ENCODE peak calls at places on chromosomes 5 and 9, in eight cellular contexts. E is nephron progenitor cell, N is IMR-90, Y is WTC11, R is endothelial cell, V is GM12864, L is breast epithelium, X is psoas muscle. D is an unnamed sample.

GRCh38 chr9:87792831-87793288 is 66.9 kb downstream of the CTSL start:
- DNase-seq in E (no peak), N (peak), Y (no peak), R (no peak), V (peak), L (no peak), X (peak), D (no peak)

GRCh38 chr5:159786901-159787691 is 129.2 kb upstream of the ADRA1B start:
- DNase-seq in E (no peak), N (peak), Y (no peak), R (no peak), V (no peak), L (no peak), X (peak), D (no peak)

GRCh38 chr5:68725905-68726683 is 367.7 kb upstream of the SLC30A5 start:
- DNase-seq in E (no peak), N (no peak), Y (no peak), R (no peak), V (no peak), L (no peak), X (no peak), D (no peak)

GRCh38 chr5:80837679-80838078 is 122.5 kb upstream of the RASGRF2 start:
- DNase-seq in E (no peak), N (no peak), Y (no peak), R (no peak), V (peak), L (no peak), X (no peak), D (no peak)

GRCh38 chr9:75653750-75654149 is 236.7 kb upstream of the PCSK5 start:
- DNase-seq in E (no peak), N (no peak), Y (no peak), R (no peak), V (no peak), L (no peak), X (no peak), D (no peak)

GRCh38 chr5:58751222-58751621 is 168.3 kb downstream of the RAB3C start:
- DNase-seq in E (no peak), N (peak), Y (no peak), R (no peak), V (no peak), L (no peak), X (no peak), D (no peak)

GRCh38 chr9:91180240-91180929 is 181.3 kb downstream of the AUH start:
- DNase-seq in E (no peak), N (no peak), Y (no peak), R (no peak), V (no peak), L (no peak), X (no peak), D (peak)

GRCh38 chr5:58012103-58012502 is 447.8 kb downstream of the PLK2 start:
- DNase-seq in E (no peak), N (peak), Y (no peak), R (no peak), V (no peak), L (no peak), X (no peak), D (no peak)

GRCh38 chr5:14920121-14920520 is 48.5 kb upstream of the ANKH start:
- DNase-seq in E (no peak), N (peak), Y (no peak), R (no peak), V (no peak), L (no peak), X (no peak), D (no peak)

GRCh38 chr5:128644863-128645262 is 106.8 kb upstream of the FBN2 start:
- DNase-seq in E (no peak), N (peak), Y (no peak), R (no peak), V (no peak), L (no peak), X (no peak), D (no peak)

GRCh38 chr5:142003266-142003800 is 9.5 kb downstream of the GNPDA1 start:
- DNase-seq in E (no peak), N (no peak), Y (no peak), R (no peak), V (no peak), L (no peak), X (no peak), D (no peak)

GRCh38 chr5:128536229-128536860 is 1.7 kb downstream of the FBN2 start:
- DNase-seq in E (peak), N (peak), Y (peak), R (peak), V (no peak), L (no peak), X (no peak), D (no peak)

GRCh38 chr5:45098483-45098882 is 289.7 kb downstream of the MRPS30 start:
- DNase-seq in E (no peak), N (no peak), Y (no peak), R (no peak), V (no peak), L (no peak), X (no peak), D (no peak)

GRCh38 chr9:124045076-124045829 is 33.7 kb downstream of the LHX2 start:
- DNase-seq in E (peak), N (peak), Y (peak), R (peak), V (no peak), L (no peak), X (peak), D (no peak)

GRCh38 chr5:87076931-87077330 is 190.8 kb upstream of the RASA1 start:
- DNase-seq in E (no peak), N (peak), Y (no peak), R (no peak), V (no peak), L (no peak), X (no peak), D (no peak)

GRCh38 chr5:179872356-179873160 is 13.9 kb upstream of the MRNIP start:
- DNase-seq in E (no peak), N (no peak), Y (no peak), R (no peak), V (no peak), L (no peak), X (no peak), D (no peak)

GRCh38 chr9:12884736-12885395 is 110.0 kb downstream of the LURAP1L start:
- DNase-seq in E (no peak), N (peak), Y (no peak), R (no peak), V (no peak), L (no peak), X (no peak), D (no peak)

GRCh38 chr9:98995059-98995665 is 51.5 kb downstream of the COL15A1 start:
- DNase-seq in E (no peak), N (no peak), Y (no peak), R (no peak), V (no peak), L (no peak), X (peak), D (peak)

GRCh38 chr5:95927927-95928723 is 33.5 kb downstream of the ELL2 start:
- DNase-seq in E (no peak), N (peak), Y (no peak), R (no peak), V (peak), L (no peak), X (no peak), D (no peak)

GRCh38 chr9:22649384-22649783 is 202.8 kb downstream of the DMRTA1 start:
- DNase-seq in E (no peak), N (peak), Y (no peak), R (no peak), V (no peak), L (no peak), X (no peak), D (no peak)

GRCh38 chr5:178213748-178214151 is 9.4 kb downstream of the HNRNPAB start:
- DNase-seq in E (no peak), N (no peak), Y (no peak), R (no peak), V (no peak), L (no peak), X (no peak), D (no peak)

GRCh38 chr9:133168432-133168831 is 4.7 kb upstream of the GBGT1 start:
- DNase-seq in E (no peak), N (no peak), Y (no peak), R (no peak), V (no peak), L (no peak), X (no peak), D (no peak)

GRCh38 chr5:60477849-60478248 is 222.1 kb downstream of the DEPDC1B start:
- DNase-seq in E (no peak), N (no peak), Y (no peak), R (no peak), V (no peak), L (no peak), X (no peak), D (no peak)

GRCh38 chr9:121650220-121651013 is 1.0 kb upstream of the DAB2IP start:
- DNase-seq in E (peak), N (peak), Y (peak), R (peak), V (no peak), L (no peak), X (peak), D (peak)

GRCh38 chr5:68432682-68433081 is 217.1 kb downstream of the PIK3R1 start:
- DNase-seq in E (no peak), N (no peak), Y (no peak), R (no peak), V (no peak), L (no peak), X (no peak), D (no peak)

GRCh38 chr5:17838506-17838905 is 204.2 kb downstream of the TAF11L14 start:
- DNase-seq in E (no peak), N (no peak), Y (no peak), R (no peak), V (no peak), L (no peak), X (no peak), D (no peak)

GRCh38 chr9:128575469-128575868 is 23.1 kb downstream of the SPTAN1 start:
- DNase-seq in E (no peak), N (no peak), Y (no peak), R (no peak), V (no peak), L (no peak), X (no peak), D (no peak)

GRCh38 chr5:35971186-35971877 is 19.9 kb downstream of the UGT3A1 start:
- DNase-seq in E (no peak), N (no peak), Y (no peak), R (no peak), V (no peak), L (no peak), X (no peak), D (no peak)

GRCh38 chr9:136200424-136200823 is 4.5 kb downstream of the LHX3 start:
- DNase-seq in E (no peak), N (no peak), Y (no peak), R (no peak), V (no peak), L (no peak), X (no peak), D (no peak)

GRCh38 chr5:154159343-154159742 is 31.2 kb upstream of the GALNT10 start:
- DNase-seq in E (no peak), N (peak), Y (no peak), R (no peak), V (no peak), L (no peak), X (no peak), D (no peak)

GRCh38 chr9:130692365-130692764 is 1.2 kb upstream of the EXOSC2 start:
- DNase-seq in E (peak), N (no peak), Y (peak), R (peak), V (no peak), L (no peak), X (peak), D (no peak)
- TF ChIP-seq CTCF in E (peak), N (peak), Y (peak), R (peak), V (no peak), L (no peak), X (no peak), D (peak)

GRCh38 chr5:126808619-126809018 is 31.7 kb downstream of the LMNB1 start:
- DNase-seq in E (no peak), N (peak), Y (no peak), R (no peak), V (no peak), L (no peak), X (no peak), D (no peak)
- TF ChIP-seq CTCF in E (peak), N (peak), Y (no peak), R (peak), V (peak), L (peak), X (peak), D (peak)

DNA sequence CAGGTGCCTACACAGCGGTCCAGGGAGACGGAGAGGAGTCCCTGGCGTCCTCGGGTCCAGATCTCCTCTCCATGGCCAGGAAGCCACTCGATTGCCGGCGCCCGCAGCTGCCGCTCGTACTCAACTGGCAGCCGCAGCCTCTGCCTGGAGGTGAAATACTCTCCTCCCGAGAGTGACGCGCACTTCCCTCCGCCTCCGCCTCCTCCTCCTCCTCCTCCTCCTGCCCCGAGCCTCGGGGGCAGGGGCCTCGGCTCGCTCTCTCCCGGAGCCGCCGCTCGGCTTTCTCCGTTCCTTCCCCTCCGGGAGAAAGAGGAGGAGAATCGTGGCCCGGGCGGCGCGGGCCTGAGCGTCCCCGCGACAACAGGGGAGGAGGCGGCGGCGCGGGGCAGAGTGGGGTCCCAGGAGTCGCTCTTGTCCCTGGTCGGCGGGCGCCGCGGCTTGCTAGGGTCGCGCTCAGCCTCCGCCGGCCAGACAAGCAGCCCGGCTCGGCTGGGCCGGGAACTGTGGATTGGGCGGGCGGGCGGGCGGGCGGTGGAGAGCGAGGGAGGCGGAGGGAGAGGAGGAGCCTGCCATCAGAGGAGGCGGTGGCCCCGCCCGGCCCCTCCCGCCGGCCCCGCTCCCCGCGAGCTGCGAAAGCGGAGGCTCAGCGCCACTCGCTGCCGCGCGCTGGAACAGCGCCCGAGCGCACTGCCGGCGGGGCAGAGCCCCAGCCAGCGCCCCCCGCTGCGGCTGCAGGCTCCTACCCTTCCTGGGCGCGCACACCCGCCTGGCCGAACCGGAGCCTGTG is at the start of gene CEMIP2:
- DNase-seq in E (peak), N (peak), Y (peak), R (peak), V (no peak), L (peak), X (peak), D (peak)
- TF ChIP-seq CTCF in E (peak), N (peak), Y (no peak), R (no peak), V (peak), L (no peak), X (no peak), D (peak)

GRCh38 chr9:14080940-14081621 is 232.9 kb downstream of the NFIB start:
- DNase-seq in E (no peak), N (peak), Y (no peak), R (no peak), V (no peak), L (no peak), X (no peak), D (no peak)
- TF ChIP-seq CTCF in E (no peak), N (no peak), Y (no peak), R (no peak), V (no peak), L (no peak), X (no peak), D (no peak)

GRCh38 chr9:116495725-116496124 is 191.4 kb upstream of the TRIM32 start:
- DNase-seq in E (no peak), N (no peak), Y (no peak), R (no peak), V (no peak), L (no peak), X (no peak), D (no peak)
- TF ChIP-seq CTCF in E (no peak), N (no peak), Y (no peak), R (no peak), V (no peak), L (no peak), X (no peak), D (no peak)

GRCh38 chr9:37215456-37216229 is 95.3 kb downstream of the ZCCHC7 start:
- DNase-seq in E (no peak), N (peak), Y (no peak), R (no peak), V (no peak), L (no peak), X (no peak), D (no peak)

GRCh38 chr9:37206121-37206620 is 85.8 kb downstream of the ZCCHC7 start:
- DNase-seq in E (no peak), N (no peak), Y (no peak), R (no peak), V (no peak), L (no peak), X (no peak), D (no peak)

GRCh38 chr9:37210737-37211523 is 90.6 kb downstream of the ZCCHC7 start:
- DNase-seq in E (no peak), N (peak), Y (no peak), R (no peak), V (no peak), L (no peak), X (no peak), D (no peak)

GRCh38 chr9:37212435-37212834 is 92.1 kb downstream of the ZCCHC7 start:
- DNase-seq in E (no peak), N (no peak), Y (no peak), R (no peak), V (no peak), L (no peak), X (no peak), D (no peak)

GRCh38 chr9:37209431-37210386 is 89.3 kb downstream of the ZCCHC7 start:
- DNase-seq in E (no peak), N (no peak), Y (no peak), R (peak), V (no peak), L (no peak), X (no peak), D (no peak)
- TF ChIP-seq CTCF in E (no peak), N (no peak), Y (no peak), R (no peak), V (no peak), L (no peak), X (no peak), D (peak)

D was measured in type B pancreatic cell.